ENCODE peak calls at places on chromosomes 11 and 22, in ten cellular contexts. N, D, I, P, G, H, E, O, C and R are unnamed samples.
A peak's percentile ranks its signal among the peaks of the same experiment; 100 is the strongest.

GRCh38 chr11:64384981-64385952 is 26.3 kb downstream of the RPS6KA4 start:
- DNase-seq in N (no peak), D (no peak), I (no peak), P (no peak), G (no peak), H (no peak), E (no peak), O (no peak), C (peak; percentile 40), R (no peak)

GRCh38 chr11:110629594-110629993 is 82.6 kb downstream of the ARHGAP20 start:
- DNase-seq in N (no peak), D (no peak), I (no peak), P (no peak), G (no peak), H (no peak), E (no peak), O (no peak), C (no peak), R (no peak)

GRCh38 chr11:112593440-112593839 is 332.8 kb upstream of the PLET1 start:
- DNase-seq in N (no peak), D (no peak), I (no peak), P (no peak), G (no peak), H (no peak), E (no peak), O (no peak), C (no peak), R (no peak)

GRCh38 chr11:4881188-4881587 is 512 bp upstream of the OR51T1 start:
- DNase-seq in N (no peak), D (no peak), I (no peak), P (peak; percentile 9), G (no peak), H (no peak), E (no peak), O (no peak), C (no peak), R (no peak)

GRCh38 chr11:126359431-126360048 is 4.1 kb downstream of the ST3GAL4 start:
- DNase-seq in N (no peak), D (no peak), I (peak; percentile 43), P (peak; percentile 37), G (no peak), H (no peak), E (no peak), O (no peak), C (peak; percentile 64), R (no peak)

GRCh38 chr11:10450451-10451398 is 4.3 kb upstream of the AMPD3 start:
- DNase-seq in N (no peak), D (no peak), I (peak; percentile 49), P (no peak), G (peak; percentile 17), H (peak; percentile 52), E (peak; percentile 45), O (peak; percentile 54), C (no peak), R (peak; percentile 13)

GRCh38 chr22:50236731-50237409 is 8.0 kb downstream of the TUBGCP6 start:
- DNase-seq in N (no peak), D (no peak), I (no peak), P (peak; percentile 17), G (peak; percentile 3), H (no peak), E (peak; percentile 25), O (no peak), C (no peak), R (peak; percentile 24)

GRCh38 chr11:82842019-82842418 is 58.2 kb downstream of the PRCP start:
- DNase-seq in N (no peak), D (no peak), I (no peak), P (no peak), G (no peak), H (no peak), E (no peak), O (no peak), C (peak; percentile 96), R (no peak)

GRCh38 chr22:35995772-35996171 is 32.9 kb downstream of the RBFOX2 start:
- DNase-seq in N (peak; percentile 98), D (no peak), I (peak; percentile 59), P (peak; percentile 99), G (peak; percentile 21), H (no peak), E (no peak), O (no peak), C (no peak), R (no peak)

GRCh38 chr22:22084089-22084711 is 101.6 kb upstream of the TOP3B start:
- DNase-seq in N (no peak), D (no peak), I (no peak), P (no peak), G (no peak), H (no peak), E (no peak), O (no peak), C (no peak), R (no peak)

GRCh38 chr11:67629386-67630229 is at the start of gene NUDT8:
- DNase-seq in N (no peak), D (peak; percentile 76), I (peak; percentile 85), P (peak; percentile 68), G (peak; percentile 58), H (peak; percentile 82), E (peak; percentile 84), O (peak; percentile 89), C (peak; percentile 77), R (peak; percentile 93)

GRCh38 chr11:115324569-115325432 is 179.4 kb downstream of the CADM1 start:
- DNase-seq in N (peak; percentile 24), D (no peak), I (peak; percentile 68), P (peak; percentile 75), G (peak; percentile 80), H (no peak), E (peak; percentile 33), O (no peak), C (peak; percentile 76), R (peak; percentile 87)

GRCh38 chr11:111414936-111415335 is 35.9 kb upstream of the POU2AF1 start:
- DNase-seq in N (no peak), D (no peak), I (no peak), P (no peak), G (no peak), H (no peak), E (no peak), O (no peak), C (no peak), R (no peak)

GRCh38 chr22:37563153-37564081 is 3.1 kb downstream of the CDC42EP1 start:
- DNase-seq in N (peak; percentile 85), D (no peak), I (peak; percentile 89), P (peak; percentile 97), G (peak; percentile 98), H (no peak), E (peak; percentile 73), O (no peak), C (peak; percentile 98), R (no peak)

GRCh38 chr11:116366980-116367640 is 405.7 kb downstream of the BUD13 start:
- DNase-seq in N (no peak), D (no peak), I (no peak), P (no peak), G (peak; percentile 48), H (no peak), E (no peak), O (no peak), C (no peak), R (no peak)

GRCh38 chr22:41681616-41682015 is 7.1 kb downstream of the SNU13 start:
- DNase-seq in N (no peak), D (no peak), I (no peak), P (no peak), G (no peak), H (no peak), E (no peak), O (peak; percentile 37), C (no peak), R (no peak)

GRCh38 chr11:121669422-121669821 is 216.7 kb upstream of the SORL1-AS1 start:
- DNase-seq in N (no peak), D (no peak), I (no peak), P (no peak), G (no peak), H (no peak), E (no peak), O (no peak), C (no peak), R (no peak)

GRCh38 chr11:111976119-111976518 is 39.0 kb downstream of the DIXDC1 start:
- DNase-seq in N (no peak), D (no peak), I (no peak), P (no peak), G (no peak), H (no peak), E (no peak), O (no peak), C (no peak), R (no peak)

GRCh38 chr11:114684636-114685035 is 6.3 kb downstream of the NXPE2 start:
- DNase-seq in N (no peak), D (no peak), I (peak; percentile 2), P (no peak), G (no peak), H (no peak), E (no peak), O (no peak), C (no peak), R (no peak)

GRCh38 chr22:27460596-27461347 is 340.8 kb downstream of the MN1 start:
- DNase-seq in N (peak; percentile 18), D (no peak), I (no peak), P (peak; percentile 60), G (no peak), H (no peak), E (no peak), O (no peak), C (peak; percentile 62), R (no peak)

GRCh38 chr11:135074397-135074998 is 662.5 kb upstream of the B3GAT1 start:
- DNase-seq in N (no peak), D (no peak), I (peak; percentile 47), P (no peak), G (no peak), H (no peak), E (no peak), O (no peak), C (no peak), R (no peak)

GRCh38 chr11:18321622-18321990 is 334 bp downstream of the HPS5 start:
- DNase-seq in N (no peak), D (no peak), I (no peak), P (no peak), G (no peak), H (no peak), E (no peak), O (no peak), C (no peak), R (no peak)

GRCh38 chr11:134503596-134503995 is 91.6 kb upstream of the B3GAT1 start:
- DNase-seq in N (no peak), D (no peak), I (no peak), P (no peak), G (no peak), H (no peak), E (no peak), O (no peak), C (no peak), R (no peak)

GRCh38 chr11:69055598-69056516 is 7.1 kb downstream of the TPCN2 start:
- DNase-seq in N (no peak), D (no peak), I (no peak), P (no peak), G (no peak), H (no peak), E (no peak), O (no peak), C (peak; percentile 69), R (peak; percentile 92)

GRCh38 chr11:130032931-130033330 is 30.3 kb upstream of the PRDM10 start:
- DNase-seq in N (no peak), D (no peak), I (no peak), P (no peak), G (no peak), H (no peak), E (no peak), O (no peak), C (no peak), R (no peak)

GRCh38 chr11:34501500-34501899 is 12.1 kb downstream of the ELF5 start:
- DNase-seq in N (peak; percentile 73), D (no peak), I (peak; percentile 65), P (peak; percentile 89), G (peak; percentile 93), H (no peak), E (no peak), O (no peak), C (no peak), R (no peak)

GRCh38 chr11:64868904-64869570 is 9.4 kb downstream of the EHD1 start:
- DNase-seq in N (peak; percentile 81), D (no peak), I (peak; percentile 87), P (peak; percentile 94), G (peak; percentile 81), H (no peak), E (peak; percentile 72), O (no peak), C (no peak), R (no peak)

GRCh38 chr22:22883090-22883727 is 4.4 kb upstream of the IGLL5 start:
- DNase-seq in N (no peak), D (no peak), I (no peak), P (no peak), G (no peak), H (no peak), E (no peak), O (no peak), C (no peak), R (no peak)